ENCODE peak calls at places on chromosomes 12 and 14, in nine cellular contexts. R is lower leg skin, C is breast epithelium, M is transverse colon, X is thyroid gland, H is spleen, N is heart left ventricle, I is GM12892, Y is NB4. E is an unnamed sample.

GRCh38 chr12:65121049-65121955 is at the start of gene WIF1:
- DNase-seq in Y (no peak), C (peak; percentile 25), N (no peak), I (peak; percentile 10), M (peak; percentile 19), R (peak; percentile 86), H (peak; percentile 84), X (peak; percentile 16), E (no peak)

GRCh38 chr12:29148958-29149690 is at the start of gene FAR2:
- DNase-seq in I (peak; percentile 32), H (peak; percentile 91), N (peak; percentile 68), C (no peak), M (peak; percentile 77), R (peak; percentile 93), Y (peak; percentile 98), X (no peak), E (peak; percentile 36)

GRCh38 chr14:104805941-104806624 is 5.2 kb downstream of the ZBTB42 start:
- DNase-seq in C (no peak), M (no peak), H (peak; percentile 72), I (no peak), X (no peak), R (no peak), Y (peak; percentile 44), N (no peak), E (no peak)

GRCh38 chr14:67622675-67623074 is 3.0 kb downstream of the ARG2 start:
- DNase-seq in M (no peak), Y (peak; percentile 62), H (no peak), R (no peak), C (no peak), I (no peak), N (no peak), X (peak; percentile 63), E (peak; percentile 56)

GRCh38 chr12:25151476-25151875 is 43.5 kb downstream of the DNAI7 start:
- DNase-seq in H (no peak), C (no peak), X (no peak), R (no peak), Y (peak; percentile 24), I (no peak), M (peak; percentile 39), N (peak; percentile 72), E (peak; percentile 38)

GRCh38 chr12:105292705-105293104 is 37.8 kb upstream of the C12orf75 start:
- DNase-seq in X (no peak), C (no peak), H (no peak), Y (no peak), I (no peak), R (no peak), N (no peak), M (no peak), E (no peak)

GRCh38 chr14:52598568-52598967 is 45.9 kb downstream of the GPR137C start:
- DNase-seq in I (no peak), N (no peak), R (no peak), C (no peak), H (no peak), Y (no peak), X (no peak), M (no peak), E (no peak)

GRCh38 chr12:117284160-117284559 is 77.3 kb downstream of the NOS1 start:
- DNase-seq in M (no peak), C (peak; percentile 31), X (no peak), H (no peak), N (no peak), I (no peak), Y (no peak), R (no peak), E (no peak)

GRCh38 chr14:50714452-50715073 is 46.5 kb upstream of the SAV1 start:
- DNase-seq in C (no peak), N (no peak), X (no peak), H (no peak), Y (peak; percentile 51), M (no peak), R (no peak), I (no peak), E (no peak)

GRCh38 chr14:90383731-90384542 is 12.9 kb upstream of the CALM1 start:
- DNase-seq in I (peak; percentile 35), C (peak; percentile 27), M (peak; percentile 65), Y (peak; percentile 60), R (peak; percentile 92), H (peak; percentile 90), N (peak; percentile 69), X (peak; percentile 73), E (peak; percentile 66)

GRCh38 chr14:30876692-30877091 is 2.3 kb downstream of the COCH start:
- DNase-seq in C (no peak), I (no peak), H (no peak), R (no peak), Y (peak; percentile 63), N (no peak), X (no peak), M (no peak), E (no peak)

GRCh38 chr12:6234906-6235305 is 34.7 kb downstream of the CD9 start:
- DNase-seq in X (no peak), Y (no peak), C (no peak), M (no peak), H (no peak), N (no peak), R (no peak), I (no peak), E (no peak)

GRCh38 chr12:42094277-42094676 is 50.4 kb downstream of the GXYLT1 start:
- DNase-seq in Y (peak; percentile 13), H (no peak), M (no peak), N (no peak), I (no peak), X (no peak), R (no peak), C (no peak), E (no peak)

GRCh38 chr12:79300199-79300568 is 390.6 kb downstream of the PAWR start:
- DNase-seq in N (no peak), R (no peak), H (no peak), M (no peak), C (no peak), X (no peak), I (no peak), Y (peak; percentile 8), E (no peak)

GRCh38 chr14:103694572-103695026 is 20.7 kb downstream of the XRCC3 start:
- DNase-seq in C (no peak), N (peak; percentile 9), Y (no peak), M (no peak), X (no peak), R (no peak), H (peak; percentile 64), I (no peak), E (no peak)

GRCh38 chr14:85254718-85255117 is 275.2 kb upstream of the FLRT2 start:
- DNase-seq in N (no peak), R (no peak), I (no peak), Y (no peak), H (no peak), M (no peak), X (no peak), C (no peak), E (no peak)

GRCh38 chr14:98952595-98953325 is 319.2 kb downstream of the BCL11B start:
- DNase-seq in M (no peak), Y (peak; percentile 53), C (no peak), X (no peak), I (no peak), N (peak; percentile 47), R (peak; percentile 89), H (no peak), E (no peak)

GRCh38 chr14:29926701-29927595 is 699 bp downstream of the PRKD1 start:
- DNase-seq in H (peak; percentile 80), C (no peak), R (no peak), N (peak; percentile 59), X (peak; percentile 74), I (peak; percentile 7), M (peak; percentile 45), Y (no peak), E (peak; percentile 40)

GRCh38 chr14:99726538-99727095 is 42.5 kb downstream of the CYP46A1 start:
- DNase-seq in M (no peak), H (no peak), X (no peak), C (no peak), Y (no peak), R (peak; percentile 72), N (no peak), I (no peak), E (no peak)

GRCh38 chr12:89354630-89354931 is 2.3 kb upstream of the DUSP6 start:
- DNase-seq in N (no peak), X (no peak), C (no peak), H (no peak), I (no peak), M (no peak), Y (peak; percentile 81), R (no peak), E (no peak)

GRCh38 chr12:119178544-119179334 is at the start of gene HSPB8:
- DNase-seq in Y (no peak), C (peak; percentile 75), N (peak; percentile 98), H (peak; percentile 89), R (peak; percentile 95), M (peak; percentile 73), X (peak; percentile 98), I (no peak), E (peak; percentile 89)
- TF ChIP-seq POLR2A in Y (no peak), C (peak; percentile 40), N (peak; percentile 53), H (peak; percentile 85), R (no peak), M (peak; percentile 83), X (peak; percentile 96), I (no peak), E (peak; percentile 79)

DNA sequence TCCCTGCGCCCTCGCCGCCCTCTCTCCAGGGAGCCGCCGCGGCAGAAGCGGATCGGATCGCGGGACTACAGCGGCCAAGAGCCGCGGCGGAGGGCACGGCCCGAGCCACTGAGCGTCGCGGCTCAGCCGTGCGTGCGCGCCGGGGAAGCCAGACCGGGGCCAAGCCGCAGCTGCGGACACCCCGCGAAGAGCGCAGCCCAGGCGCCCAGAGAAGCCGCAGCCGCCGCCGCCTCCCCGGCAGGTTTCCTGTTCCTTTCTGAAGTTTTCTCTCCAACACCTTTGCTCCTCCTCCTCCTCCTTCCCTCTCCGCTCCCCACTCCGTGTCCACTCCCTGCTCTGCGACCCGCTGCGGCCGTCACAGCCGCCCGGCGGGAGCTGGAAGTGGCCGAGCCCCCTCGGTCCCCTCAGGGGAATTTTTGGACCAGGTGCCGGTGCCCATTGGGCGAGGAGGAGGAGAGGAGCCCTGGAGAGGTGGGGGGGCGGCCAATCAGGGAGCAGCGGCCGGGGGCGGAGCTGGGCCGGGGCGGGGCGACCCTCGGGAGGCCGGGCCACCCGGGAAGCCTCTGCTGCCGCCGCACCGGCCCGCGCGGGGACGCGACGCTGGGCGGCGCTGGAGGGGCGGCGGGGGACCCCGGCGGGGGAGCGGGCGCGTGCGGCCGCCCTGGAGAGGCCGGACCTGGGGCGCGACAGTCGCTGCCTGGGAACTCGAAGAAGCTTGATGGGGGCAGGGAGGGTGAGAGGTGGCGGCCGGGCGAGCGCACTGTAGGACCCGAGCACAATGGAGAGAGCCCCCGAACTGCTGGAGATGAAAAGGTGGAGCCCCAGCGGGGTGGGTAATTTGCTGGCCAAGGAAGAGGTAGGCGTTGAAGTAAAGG is at the start of gene ITPR2:
- DNase-seq in R (peak; percentile 99), X (peak; percentile 98), H (peak; percentile 98), C (peak; percentile 93), N (peak; percentile 96), M (peak; percentile 97), I (peak; percentile 92), Y (peak; percentile 100), E (peak; percentile 95)
- TF ChIP-seq POLR2A in R (peak; percentile 48), X (peak; percentile 88), H (peak; percentile 80), C (peak; percentile 91), N (no peak), M (peak; percentile 83), I (peak; percentile 84), Y (peak; percentile 99), E (peak; percentile 94)

GRCh38 chr14:69879175-69880047 is at the start of gene SMOC1:
- DNase-seq in N (no peak), H (peak; percentile 82), X (peak; percentile 64), Y (no peak), R (no peak), M (peak; percentile 65), C (peak; percentile 45), I (peak; percentile 54), E (no peak)
- TF ChIP-seq POLR2A in N (no peak), H (peak; percentile 91), X (no peak), Y (no peak), R (no peak), M (no peak), C (no peak), I (no peak), E (no peak)

GRCh38 chr12:49108958-49109404 is 1.7 kb downstream of the LMBR1L start:
- DNase-seq in C (no peak), Y (peak; percentile 86), I (no peak), N (peak; percentile 82), H (no peak), X (peak; percentile 52), M (peak; percentile 76), R (peak; percentile 89), E (peak; percentile 88)
- TF ChIP-seq POLR2A in C (no peak), Y (no peak), I (no peak), N (no peak), H (no peak), X (no peak), M (peak; percentile 26), R (no peak), E (peak; percentile 46)

E was measured in uterus.